ENCODE peak calls at places on chromosomes 1 and 21, in ten cellular contexts. K is GM23248; L is brain pericyte; M is adrenal gland; T is H54; U is caudate nucleus; B is kidney tubule cell; R is activated CD4-positive, alpha-beta T cell treated with anti-CD3 and anti-CD28 coated beads for 24 hours; A is activated T-cell treated with anti-CD3 and anti-CD28 coated beads for 24 hours; Y is MV-4-11. S is an unnamed sample.
A peak's percentile ranks its signal among the peaks of the same experiment; 100 is the strongest.

GRCh38 chr1:25430073-25430665 is 528 bp upstream of the MACO1 start:
- DNase-seq in R (peak; percentile 77), L (no peak), M (peak; percentile 86), B (peak; percentile 89), Y (peak; percentile 77), T (peak; percentile 81), K (peak; percentile 96), U (peak; percentile 89), A (peak; percentile 78), S (peak; percentile 93)

GRCh38 chr1:41322835-41323234 is 38.4 kb upstream of the FOXO6 start:
- DNase-seq in R (no peak), A (no peak), L (no peak), B (peak; percentile 35), K (peak; percentile 40), M (no peak), Y (peak; percentile 41), U (no peak), T (peak; percentile 51), S (peak; percentile 15)

GRCh38 chr1:240663160-240663879 is 51.4 kb upstream of the GREM2 start:
- DNase-seq in B (no peak), A (no peak), T (no peak), K (peak; percentile 96), R (no peak), Y (no peak), L (no peak), U (no peak), M (no peak), S (no peak)

GRCh38 chr1:156232222-156232621 is 9.8 kb upstream of the BGLAP start:
- DNase-seq in B (no peak), T (no peak), M (no peak), U (no peak), K (no peak), L (no peak), Y (no peak), A (no peak), R (no peak), S (no peak)

GRCh38 chr1:234956821-234957329 is 171.8 kb downstream of the TOMM20 start:
- DNase-seq in B (no peak), L (no peak), Y (no peak), M (no peak), T (no peak), U (no peak), R (no peak), A (no peak), K (no peak), S (no peak)

GRCh38 chr1:227949954-227950734 is 2.4 kb upstream of the WNT9A start:
- DNase-seq in A (no peak), U (no peak), Y (no peak), R (no peak), K (no peak), M (peak; percentile 18), L (no peak), T (no peak), B (no peak), S (no peak)

GRCh38 chr1:164310166-164310565 is 248.8 kb upstream of the PBX1 start:
- DNase-seq in A (no peak), R (no peak), K (peak; percentile 39), M (no peak), U (no peak), L (no peak), B (no peak), T (no peak), Y (no peak), S (no peak)

GRCh38 chr21:25005388-25005787 is 601.9 kb downstream of the MRPL39 start:
- DNase-seq in M (no peak), B (peak; percentile 33), T (no peak), R (no peak), L (no peak), Y (peak; percentile 95), A (no peak), U (peak; percentile 10), K (peak; percentile 0), S (no peak)

GRCh38 chr1:12080773-12081556 is 17.9 kb downstream of the TNFRSF8 start:
- DNase-seq in A (no peak), K (no peak), U (no peak), Y (no peak), R (no peak), T (no peak), B (no peak), M (no peak), L (no peak), S (no peak)

S was measured in nucleus accumbens.